ENCODE peak calls at places on chromosomes 2 and 18, in five cellular contexts. One of them, this sample, is unnamed.

GRCh38 chr2:199455533-199456382 is 2.0 kb downstream of the SATB2 start:
- DNase-seq in dorsolateral prefrontal cortex: no peak
- DNase-seq in NCI-H2029 treated with DMSO at 0.1 percent for 48 hours: peak; percentile 31
- DNase-seq in germinal center: no peak
- DNase-seq in IMR-90: peak; percentile 31
- DNase-seq in this sample: peak; percentile 37

GRCh38 chr2:228657807-228658402 is 476.4 kb upstream of the SPHKAP start:
- DNase-seq in dorsolateral prefrontal cortex: no peak
- DNase-seq in NCI-H2029 treated with DMSO at 0.1 percent for 48 hours: peak; percentile 47
- DNase-seq in germinal center: no peak
- DNase-seq in IMR-90: peak; percentile 46
- DNase-seq in this sample: peak; percentile 7

GRCh38 chr2:64143154-64144056 is 815 bp downstream of the PELI1 start:
- DNase-seq in dorsolateral prefrontal cortex: peak; percentile 53
- DNase-seq in NCI-H2029 treated with DMSO at 0.1 percent for 48 hours: no peak
- DNase-seq in germinal center: peak; percentile 51
- DNase-seq in IMR-90: peak; percentile 34
- DNase-seq in this sample: peak; percentile 21

GRCh38 chr2:31337860-31338259 is 76.7 kb downstream of the XDH start:
- DNase-seq in dorsolateral prefrontal cortex: no peak
- DNase-seq in NCI-H2029 treated with DMSO at 0.1 percent for 48 hours: no peak
- DNase-seq in germinal center: no peak
- DNase-seq in IMR-90: peak; percentile 94
- DNase-seq in this sample: no peak

GRCh38 chr18:30248061-30248460 is 794.5 kb downstream of the DSC3 start:
- DNase-seq in dorsolateral prefrontal cortex: no peak
- DNase-seq in NCI-H2029 treated with DMSO at 0.1 percent for 48 hours: no peak
- DNase-seq in germinal center: no peak
- DNase-seq in IMR-90: no peak
- DNase-seq in this sample: no peak

GRCh38 chr18:7592305-7593071 is 25.4 kb downstream of the PTPRM start:
- DNase-seq in dorsolateral prefrontal cortex: no peak
- DNase-seq in NCI-H2029 treated with DMSO at 0.1 percent for 48 hours: no peak
- DNase-seq in germinal center: no peak
- DNase-seq in IMR-90: no peak
- DNase-seq in this sample: no peak

GRCh38 chr18:21955757-21956652 is 213.4 kb upstream of the GATA6 start:
- DNase-seq in dorsolateral prefrontal cortex: peak; percentile 67
- DNase-seq in NCI-H2029 treated with DMSO at 0.1 percent for 48 hours: peak; percentile 40
- DNase-seq in germinal center: peak; percentile 68
- DNase-seq in IMR-90: peak; percentile 60
- DNase-seq in this sample: peak; percentile 73

GRCh38 chr2:195575879-195576391 is 81.1 kb upstream of the SLC39A10 start:
- DNase-seq in dorsolateral prefrontal cortex: no peak
- DNase-seq in NCI-H2029 treated with DMSO at 0.1 percent for 48 hours: no peak
- DNase-seq in germinal center: peak; percentile 18
- DNase-seq in IMR-90: peak; percentile 92
- DNase-seq in this sample: peak; percentile 34

GRCh38 chr2:109168080-109168479 is 39.1 kb downstream of the SH3RF3 start:
- DNase-seq in dorsolateral prefrontal cortex: no peak
- DNase-seq in NCI-H2029 treated with DMSO at 0.1 percent for 48 hours: no peak
- DNase-seq in germinal center: no peak
- DNase-seq in IMR-90: peak; percentile 52
- DNase-seq in this sample: no peak

GRCh38 chr18:68354176-68354575 is 360.7 kb downstream of the TMX3 start:
- DNase-seq in dorsolateral prefrontal cortex: no peak
- DNase-seq in NCI-H2029 treated with DMSO at 0.1 percent for 48 hours: no peak
- DNase-seq in germinal center: no peak
- DNase-seq in IMR-90: no peak
- DNase-seq in this sample: no peak

GRCh38 chr2:47039913-47040562 is 115.1 kb downstream of the STPG4 start:
- DNase-seq in dorsolateral prefrontal cortex: no peak
- DNase-seq in NCI-H2029 treated with DMSO at 0.1 percent for 48 hours: no peak
- DNase-seq in germinal center: no peak
- DNase-seq in IMR-90: peak; percentile 85
- DNase-seq in this sample: no peak

GRCh38 chr18:54075681-54076080 is 148.8 kb downstream of the MBD2 start:
- DNase-seq in dorsolateral prefrontal cortex: no peak
- DNase-seq in NCI-H2029 treated with DMSO at 0.1 percent for 48 hours: no peak
- DNase-seq in germinal center: no peak
- DNase-seq in IMR-90: no peak
- DNase-seq in this sample: no peak

GRCh38 chr18:26133652-26134051 is at the start of gene PSMA8:
- DNase-seq in dorsolateral prefrontal cortex: no peak
- DNase-seq in NCI-H2029 treated with DMSO at 0.1 percent for 48 hours: no peak
- DNase-seq in germinal center: peak; percentile 23
- DNase-seq in IMR-90: no peak
- DNase-seq in this sample: peak; percentile 31

GRCh38 chr2:15241208-15241607 is 319.9 kb downstream of the NBAS start:
- DNase-seq in dorsolateral prefrontal cortex: no peak
- DNase-seq in NCI-H2029 treated with DMSO at 0.1 percent for 48 hours: no peak
- DNase-seq in germinal center: no peak
- DNase-seq in IMR-90: no peak
- DNase-seq in this sample: no peak

GRCh38 chr18:61589724-61590065 is 256.5 kb downstream of the CDH20 start:
- DNase-seq in dorsolateral prefrontal cortex: no peak
- DNase-seq in NCI-H2029 treated with DMSO at 0.1 percent for 48 hours: no peak
- DNase-seq in germinal center: no peak
- DNase-seq in IMR-90: peak; percentile 86
- DNase-seq in this sample: no peak

GRCh38 chr18:59388180-59388579 is 29.1 kb upstream of the LMAN1 start:
- DNase-seq in dorsolateral prefrontal cortex: no peak
- DNase-seq in NCI-H2029 treated with DMSO at 0.1 percent for 48 hours: peak; percentile 25
- DNase-seq in germinal center: no peak
- DNase-seq in IMR-90: no peak
- DNase-seq in this sample: no peak

GRCh38 chr2:86221066-86221684 is 21.9 kb downstream of the MRPL35 start:
- DNase-seq in dorsolateral prefrontal cortex: no peak
- DNase-seq in NCI-H2029 treated with DMSO at 0.1 percent for 48 hours: no peak
- DNase-seq in germinal center: peak; percentile 76
- DNase-seq in IMR-90: peak; percentile 45
- DNase-seq in this sample: peak; percentile 66

GRCh38 chr2:227006189-227006897 is 157.7 kb downstream of the COL4A4 start:
- DNase-seq in dorsolateral prefrontal cortex: no peak
- DNase-seq in NCI-H2029 treated with DMSO at 0.1 percent for 48 hours: no peak
- DNase-seq in germinal center: no peak
- DNase-seq in IMR-90: no peak
- DNase-seq in this sample: no peak

GRCh38 chr2:47501374-47502200 is 98.6 kb downstream of the MSH2 start:
- DNase-seq in dorsolateral prefrontal cortex: no peak
- DNase-seq in NCI-H2029 treated with DMSO at 0.1 percent for 48 hours: no peak
- DNase-seq in germinal center: no peak
- DNase-seq in IMR-90: peak; percentile 37
- DNase-seq in this sample: no peak

GRCh38 chr18:48752928-48753327 is 197.8 kb downstream of the SMAD7 start:
- DNase-seq in dorsolateral prefrontal cortex: no peak
- DNase-seq in NCI-H2029 treated with DMSO at 0.1 percent for 48 hours: no peak
- DNase-seq in germinal center: no peak
- DNase-seq in IMR-90: no peak
- DNase-seq in this sample: no peak

GRCh38 chr2:73700111-73700510 is 37.0 kb downstream of the TPRKB start:
- DNase-seq in dorsolateral prefrontal cortex: no peak
- DNase-seq in NCI-H2029 treated with DMSO at 0.1 percent for 48 hours: no peak
- DNase-seq in germinal center: no peak
- DNase-seq in IMR-90: peak; percentile 19
- DNase-seq in this sample: no peak

GRCh38 chr2:172672999-172673726 is 62.5 kb upstream of the RAPGEF4 start:
- DNase-seq in dorsolateral prefrontal cortex: no peak
- DNase-seq in NCI-H2029 treated with DMSO at 0.1 percent for 48 hours: no peak
- DNase-seq in germinal center: no peak
- DNase-seq in IMR-90: no peak
- DNase-seq in this sample: no peak

GRCh38 chr2:127591221-127591923 is 54.6 kb upstream of the GPR17 start:
- DNase-seq in dorsolateral prefrontal cortex: no peak
- DNase-seq in NCI-H2029 treated with DMSO at 0.1 percent for 48 hours: peak; percentile 2
- DNase-seq in germinal center: peak; percentile 89
- DNase-seq in IMR-90: peak; percentile 51
- DNase-seq in this sample: peak; percentile 90

GRCh38 chr2:85221291-85221690 is 88.1 kb downstream of the TCF7L1 start:
- DNase-seq in dorsolateral prefrontal cortex: no peak
- DNase-seq in NCI-H2029 treated with DMSO at 0.1 percent for 48 hours: no peak
- DNase-seq in germinal center: no peak
- DNase-seq in IMR-90: peak; percentile 24
- DNase-seq in this sample: no peak

GRCh38 chr2:18551169-18551568 is 9.3 kb downstream of the RDH14 start:
- DNase-seq in dorsolateral prefrontal cortex: no peak
- DNase-seq in NCI-H2029 treated with DMSO at 0.1 percent for 48 hours: peak; percentile 45
- DNase-seq in germinal center: no peak
- DNase-seq in IMR-90: no peak
- DNase-seq in this sample: no peak

This sample was measured in GM13977.